ENCODE peak calls at places on chromosomes 11 and 22, in five cellular contexts. One of them, this sample, is unnamed.

GRCh38 chr22:29305836-29306174 is 645 bp upstream of the GAS2L1 start:
- DNase-seq in epithelial cell of esophagus: no peak
- DNase-seq in RCC 7860: no peak
- DNase-seq in A549: no peak
- DNase-seq in CD4-positive, CD25-positive, alpha-beta regulatory T cell: no peak
- DNase-seq in this sample: no peak

GRCh38 chr11:93368022-93368421 is 37.5 kb downstream of the DEUP1 start:
- DNase-seq in A549: no peak
- DNase-seq in epithelial cell of esophagus: no peak
- DNase-seq in CD4-positive, CD25-positive, alpha-beta regulatory T cell: no peak
- DNase-seq in RCC 7860: no peak
- DNase-seq in this sample: no peak

GRCh38 chr11:45751430-45751829 is 53.5 kb upstream of the SLC35C1 start:
- DNase-seq in A549: no peak
- DNase-seq in RCC 7860: no peak
- DNase-seq in CD4-positive, CD25-positive, alpha-beta regulatory T cell: no peak
- DNase-seq in epithelial cell of esophagus: no peak
- DNase-seq in this sample: peak; percentile 41

GRCh38 chr11:134224710-134225662 is 515 bp downstream of the VPS26B start:
- DNase-seq in CD4-positive, CD25-positive, alpha-beta regulatory T cell: peak; percentile 79
- DNase-seq in RCC 7860: no peak
- DNase-seq in A549: peak; percentile 10
- DNase-seq in epithelial cell of esophagus: peak; percentile 33
- DNase-seq in this sample: peak; percentile 63

GRCh38 chr11:230431-230830 is 5.7 kb downstream of the SIRT3 start:
- DNase-seq in epithelial cell of esophagus: no peak
- DNase-seq in RCC 7860: no peak
- DNase-seq in A549: no peak
- DNase-seq in CD4-positive, CD25-positive, alpha-beta regulatory T cell: no peak
- DNase-seq in this sample: no peak

GRCh38 chr22:47307326-47307725 is 544.9 kb downstream of the TBC1D22A start:
- DNase-seq in RCC 7860: peak; percentile 22
- DNase-seq in CD4-positive, CD25-positive, alpha-beta regulatory T cell: no peak
- DNase-seq in epithelial cell of esophagus: no peak
- DNase-seq in A549: peak; percentile 41
- DNase-seq in this sample: no peak

GRCh38 chr22:39254789-39255298 is 10.1 kb upstream of the PDGFB start:
- DNase-seq in A549: peak; percentile 48
- DNase-seq in RCC 7860: peak; percentile 67
- DNase-seq in epithelial cell of esophagus: peak; percentile 64
- DNase-seq in CD4-positive, CD25-positive, alpha-beta regulatory T cell: peak; percentile 48
- DNase-seq in this sample: no peak

GRCh38 chr22:44191036-44191454 is 10.3 kb downstream of the PARVG start:
- DNase-seq in CD4-positive, CD25-positive, alpha-beta regulatory T cell: peak; percentile 57
- DNase-seq in A549: no peak
- DNase-seq in RCC 7860: peak; percentile 7
- DNase-seq in epithelial cell of esophagus: peak; percentile 25
- DNase-seq in this sample: peak; percentile 4

GRCh38 chr11:105611414-105611813 is 1.5 kb downstream of the GRIA4 start:
- DNase-seq in CD4-positive, CD25-positive, alpha-beta regulatory T cell: no peak
- DNase-seq in RCC 7860: no peak
- DNase-seq in A549: no peak
- DNase-seq in epithelial cell of esophagus: no peak
- DNase-seq in this sample: no peak

GRCh38 chr11:77191823-77192495 is 63.9 kb downstream of the MYO7A start:
- DNase-seq in A549: peak; percentile 94
- DNase-seq in CD4-positive, CD25-positive, alpha-beta regulatory T cell: peak; percentile 44
- DNase-seq in RCC 7860: peak; percentile 4
- DNase-seq in epithelial cell of esophagus: peak; percentile 91
- DNase-seq in this sample: peak; percentile 50

GRCh38 chr11:68074584-68075352 is 35.9 kb downstream of the TCIRG1 start:
- DNase-seq in CD4-positive, CD25-positive, alpha-beta regulatory T cell: no peak
- DNase-seq in epithelial cell of esophagus: no peak
- DNase-seq in RCC 7860: no peak
- DNase-seq in A549: no peak
- DNase-seq in this sample: no peak

GRCh38 chr11:94504689-94505293 is 7.5 kb upstream of the C11orf97 start:
- DNase-seq in CD4-positive, CD25-positive, alpha-beta regulatory T cell: peak; percentile 73
- DNase-seq in epithelial cell of esophagus: peak; percentile 70
- DNase-seq in RCC 7860: peak; percentile 37
- DNase-seq in A549: peak; percentile 42
- DNase-seq in this sample: no peak

GRCh38 chr22:42920101-42920820 is 63.2 kb upstream of the ARFGAP3 start:
- DNase-seq in RCC 7860: peak; percentile 46
- DNase-seq in epithelial cell of esophagus: peak; percentile 55
- DNase-seq in CD4-positive, CD25-positive, alpha-beta regulatory T cell: no peak
- DNase-seq in A549: peak; percentile 35
- DNase-seq in this sample: no peak

GRCh38 chr11:14234446-14234845 is 124.5 kb downstream of the RRAS2 start:
- DNase-seq in RCC 7860: no peak
- DNase-seq in epithelial cell of esophagus: no peak
- DNase-seq in CD4-positive, CD25-positive, alpha-beta regulatory T cell: no peak
- DNase-seq in A549: no peak
- DNase-seq in this sample: no peak

GRCh38 chr22:38273135-38273761 is 438 bp upstream of the TMEM184B start:
- DNase-seq in CD4-positive, CD25-positive, alpha-beta regulatory T cell: peak; percentile 18
- DNase-seq in epithelial cell of esophagus: no peak
- DNase-seq in RCC 7860: no peak
- DNase-seq in A549: no peak
- DNase-seq in this sample: no peak

GRCh38 chr22:49936018-49936972 is 17.9 kb downstream of the CRELD2 start:
- DNase-seq in CD4-positive, CD25-positive, alpha-beta regulatory T cell: peak; percentile 93
- DNase-seq in epithelial cell of esophagus: peak; percentile 60
- DNase-seq in RCC 7860: peak; percentile 80
- DNase-seq in A549: peak; percentile 86
- DNase-seq in this sample: peak; percentile 40

GRCh38 chr11:14065153-14065552 is 102.6 kb downstream of the SPON1 start:
- DNase-seq in A549: no peak
- DNase-seq in epithelial cell of esophagus: no peak
- DNase-seq in CD4-positive, CD25-positive, alpha-beta regulatory T cell: peak; percentile 29
- DNase-seq in RCC 7860: no peak
- DNase-seq in this sample: peak; percentile 86

GRCh38 chr11:88522624-88523361 is 185.3 kb upstream of the CTSC start:
- DNase-seq in epithelial cell of esophagus: no peak
- DNase-seq in RCC 7860: no peak
- DNase-seq in A549: no peak
- DNase-seq in CD4-positive, CD25-positive, alpha-beta regulatory T cell: no peak
- DNase-seq in this sample: no peak

GRCh38 chr22:29346659-29347058 is 31.2 kb upstream of the RASL10A start:
- DNase-seq in A549: no peak
- DNase-seq in epithelial cell of esophagus: no peak
- DNase-seq in CD4-positive, CD25-positive, alpha-beta regulatory T cell: no peak
- DNase-seq in RCC 7860: no peak
- DNase-seq in this sample: peak; percentile 62

GRCh38 chr11:75815345-75815983 is 454 bp downstream of the UVRAG start:
- DNase-seq in epithelial cell of esophagus: no peak
- DNase-seq in RCC 7860: peak; percentile 8
- DNase-seq in CD4-positive, CD25-positive, alpha-beta regulatory T cell: peak; percentile 48
- DNase-seq in A549: peak; percentile 27
- DNase-seq in this sample: no peak

GRCh38 chr11:120832609-120833221 is 191.2 kb upstream of the TBCEL start:
- DNase-seq in CD4-positive, CD25-positive, alpha-beta regulatory T cell: no peak
- DNase-seq in epithelial cell of esophagus: no peak
- DNase-seq in A549: no peak
- DNase-seq in RCC 7860: no peak
- DNase-seq in this sample: peak; percentile 42

GRCh38 chr11:2582436-2582931 is 117.3 kb downstream of the KCNQ1OT1 start:
- DNase-seq in CD4-positive, CD25-positive, alpha-beta regulatory T cell: no peak
- DNase-seq in A549: no peak
- DNase-seq in epithelial cell of esophagus: no peak
- DNase-seq in RCC 7860: no peak
- DNase-seq in this sample: peak; percentile 82

GRCh38 chr11:65497141-65498041 is 1.5 kb upstream of the MALAT1 start:
- DNase-seq in RCC 7860: peak; percentile 94
- DNase-seq in epithelial cell of esophagus: peak; percentile 99
- DNase-seq in A549: peak; percentile 99
- DNase-seq in CD4-positive, CD25-positive, alpha-beta regulatory T cell: peak; percentile 99
- DNase-seq in this sample: peak; percentile 97

GRCh38 chr11:2521081-2521480 is 76.3 kb downstream of the KCNQ1 start:
- DNase-seq in CD4-positive, CD25-positive, alpha-beta regulatory T cell: no peak
- DNase-seq in epithelial cell of esophagus: no peak
- DNase-seq in A549: no peak
- DNase-seq in RCC 7860: no peak
- DNase-seq in this sample: peak; percentile 33

GRCh38 chr11:116467809-116468208 is 305.0 kb downstream of the BUD13 start:
- DNase-seq in epithelial cell of esophagus: peak; percentile 17
- DNase-seq in CD4-positive, CD25-positive, alpha-beta regulatory T cell: no peak
- DNase-seq in RCC 7860: no peak
- DNase-seq in A549: no peak
- DNase-seq in this sample: no peak

GRCh38 chr11:132307309-132308020 is 937.0 kb downstream of the NTM start:
- DNase-seq in CD4-positive, CD25-positive, alpha-beta regulatory T cell: no peak
- DNase-seq in A549: no peak
- DNase-seq in RCC 7860: no peak
- DNase-seq in epithelial cell of esophagus: no peak
- DNase-seq in this sample: no peak

GRCh38 chr11:112179601-112180000 is 4.3 kb downstream of the BCO2 start:
- DNase-seq in CD4-positive, CD25-positive, alpha-beta regulatory T cell: no peak
- DNase-seq in epithelial cell of esophagus: no peak
- DNase-seq in A549: no peak
- DNase-seq in RCC 7860: no peak
- DNase-seq in this sample: no peak

GRCh38 chr22:24105018-24105360 is 76.3 kb upstream of the SUSD2 start:
- DNase-seq in epithelial cell of esophagus: no peak
- DNase-seq in CD4-positive, CD25-positive, alpha-beta regulatory T cell: no peak
- DNase-seq in RCC 7860: no peak
- DNase-seq in A549: no peak
- DNase-seq in this sample: no peak

GRCh38 chr22:47623056-47623739 is 860.7 kb downstream of the TBC1D22A start:
- DNase-seq in A549: no peak
- DNase-seq in epithelial cell of esophagus: no peak
- DNase-seq in CD4-positive, CD25-positive, alpha-beta regulatory T cell: no peak
- DNase-seq in RCC 7860: no peak
- DNase-seq in this sample: no peak

GRCh38 chr11:129766858-129767604 is 48.6 kb upstream of the TMEM45B start:
- DNase-seq in epithelial cell of esophagus: peak; percentile 50
- DNase-seq in RCC 7860: no peak
- DNase-seq in CD4-positive, CD25-positive, alpha-beta regulatory T cell: peak; percentile 41
- DNase-seq in A549: peak; percentile 41
- DNase-seq in this sample: no peak

GRCh38 chr22:49971232-49972162 is 10.9 kb downstream of the PIM3 start:
- DNase-seq in A549: peak; percentile 84
- DNase-seq in CD4-positive, CD25-positive, alpha-beta regulatory T cell: peak; percentile 34
- DNase-seq in epithelial cell of esophagus: no peak
- DNase-seq in RCC 7860: no peak
- DNase-seq in this sample: peak; percentile 83

GRCh38 chr22:22883090-22883727 is 4.4 kb upstream of the IGLL5 start:
- DNase-seq in epithelial cell of esophagus: no peak
- DNase-seq in A549: no peak
- DNase-seq in CD4-positive, CD25-positive, alpha-beta regulatory T cell: no peak
- DNase-seq in RCC 7860: no peak
- DNase-seq in this sample: no peak

GRCh38 chr22:48057116-48057835 is 1294.8 kb downstream of the TBC1D22A start:
- DNase-seq in A549: no peak
- DNase-seq in CD4-positive, CD25-positive, alpha-beta regulatory T cell: no peak
- DNase-seq in RCC 7860: no peak
- DNase-seq in epithelial cell of esophagus: no peak
- DNase-seq in this sample: no peak

GRCh38 chr11:86443415-86443814 is 68.7 kb downstream of the CCDC81 start:
- DNase-seq in epithelial cell of esophagus: no peak
- DNase-seq in A549: no peak
- DNase-seq in RCC 7860: no peak
- DNase-seq in CD4-positive, CD25-positive, alpha-beta regulatory T cell: no peak
- DNase-seq in this sample: no peak

GRCh38 chr11:69943066-69943465 is 123.8 kb upstream of the FGF3 start:
- DNase-seq in CD4-positive, CD25-positive, alpha-beta regulatory T cell: no peak
- DNase-seq in RCC 7860: no peak
- DNase-seq in A549: peak; percentile 51
- DNase-seq in epithelial cell of esophagus: peak; percentile 15
- DNase-seq in this sample: no peak

GRCh38 chr11:2777871-2778629 is 78.3 kb upstream of the KCNQ1OT1 start:
- DNase-seq in A549: no peak
- DNase-seq in epithelial cell of esophagus: no peak
- DNase-seq in RCC 7860: no peak
- DNase-seq in CD4-positive, CD25-positive, alpha-beta regulatory T cell: no peak
- DNase-seq in this sample: no peak

GRCh38 chr11:125088123-125088522 is 23.3 kb downstream of the TMEM218 start:
- DNase-seq in epithelial cell of esophagus: no peak
- DNase-seq in CD4-positive, CD25-positive, alpha-beta regulatory T cell: no peak
- DNase-seq in RCC 7860: no peak
- DNase-seq in A549: no peak
- DNase-seq in this sample: no peak